ENCODE peak calls at places on chromosomes 11 and 22, in ten cellular contexts. O is pancreas, B is GM20000, S is heart right ventricle, X is left ventricle myocardium inferior, A is tibial nerve, Q is MCF 10A, D is mesothelial cell of epicardium, I is cardiac muscle cell, U is D721Med. M is an unnamed sample.

GRCh38 chr22:42116848-42117424 is 13.7 kb downstream of the CYP2D6 start:
- DNase-seq in O (no peak), B (no peak), S (no peak), X (no peak), A (no peak), Q (peak), D (no peak), I (peak), U (no peak), M (no peak)

GRCh38 chr11:96260067-96260511 is 82.9 kb downstream of the MAML2 start:
- DNase-seq in O (no peak), B (no peak), S (no peak), X (no peak), A (no peak), Q (no peak), D (no peak), I (no peak), U (no peak), M (no peak)

GRCh38 chr11:72812604-72812967 is 1.6 kb upstream of the ATG16L2 start:
- DNase-seq in O (no peak), B (no peak), S (no peak), X (no peak), A (no peak), Q (peak), D (no peak), I (no peak), U (no peak), M (no peak)

GRCh38 chr11:2541321-2541680 is 96.5 kb downstream of the KCNQ1 start:
- DNase-seq in O (peak), B (no peak), S (no peak), X (peak), A (no peak), Q (no peak), D (no peak), I (no peak), U (no peak), M (no peak)

GRCh38 chr22:46381142-46381541 is 45.6 kb downstream of the TRMU start:
- DNase-seq in O (no peak), B (no peak), S (no peak), X (no peak), A (no peak), Q (peak), D (no peak), I (peak), U (no peak), M (no peak)

GRCh38 chr11:25943031-25943430 is 388.9 kb upstream of the ANO3 start:
- DNase-seq in O (no peak), B (no peak), S (no peak), X (no peak), A (no peak), Q (no peak), D (no peak), I (no peak), U (no peak), M (no peak)

GRCh38 chr11:122755941-122756340 is 82.4 kb upstream of the CRTAM start:
- DNase-seq in O (no peak), B (no peak), S (no peak), X (no peak), A (no peak), Q (no peak), D (no peak), I (peak), U (no peak), M (no peak)

GRCh38 chr11:47533690-47534135 is 19.2 kb downstream of the CELF1 start:
- DNase-seq in O (no peak), B (no peak), S (no peak), X (no peak), A (no peak), Q (no peak), D (no peak), I (peak), U (no peak), M (peak)

GRCh38 chr11:117225553-117226170 is 6.2 kb downstream of the PCSK7 start:
- DNase-seq in O (no peak), B (no peak), S (no peak), X (no peak), A (no peak), Q (no peak), D (no peak), I (no peak), U (no peak), M (no peak)

GRCh38 chr11:18676803-18677202 is 21.8 kb upstream of the TMEM86A start:
- DNase-seq in O (no peak), B (no peak), S (no peak), X (no peak), A (no peak), Q (no peak), D (no peak), I (no peak), U (no peak), M (no peak)

GRCh38 chr11:94525933-94526332 is 13.7 kb downstream of the C11orf97 start:
- DNase-seq in O (peak), B (no peak), S (peak), X (peak), A (peak), Q (peak), D (peak), I (peak), U (no peak), M (peak)

GRCh38 chr22:47623056-47623739 is 860.7 kb downstream of the TBC1D22A start:
- DNase-seq in O (no peak), B (no peak), S (no peak), X (no peak), A (no peak), Q (no peak), D (no peak), I (no peak), U (no peak), M (no peak)

GRCh38 chr11:490930-491260 is 16.1 kb downstream of the RNH1 start:
- DNase-seq in O (no peak), B (peak), S (no peak), X (no peak), A (no peak), Q (no peak), D (no peak), I (no peak), U (no peak), M (no peak)

GRCh38 chr11:1076061-1076665 is 1.5 kb downstream of the MUC2 start:
- DNase-seq in O (no peak), B (no peak), S (no peak), X (no peak), A (peak), Q (no peak), D (no peak), I (no peak), U (no peak), M (no peak)

GRCh38 chr11:97567801-97568200 is 1178.0 kb downstream of the JRKL start:
- DNase-seq in O (no peak), B (no peak), S (no peak), X (no peak), A (no peak), Q (no peak), D (no peak), I (peak), U (no peak), M (no peak)

GRCh38 chr11:10457901-10458300 is 2.8 kb downstream of the AMPD3 start:
- DNase-seq in O (no peak), B (no peak), S (no peak), X (no peak), A (no peak), Q (no peak), D (no peak), I (no peak), U (no peak), M (no peak)

GRCh38 chr22:44882226-44882905 is 127.4 kb downstream of the PHF21B start:
- DNase-seq in O (no peak), B (no peak), S (no peak), X (no peak), A (no peak), Q (no peak), D (no peak), I (no peak), U (no peak), M (no peak)

GRCh38 chr22:35043932-35044319 is 22.0 kb upstream of the ISX start:
- DNase-seq in O (no peak), B (no peak), S (no peak), X (no peak), A (no peak), Q (no peak), D (no peak), I (no peak), U (no peak), M (no peak)

GRCh38 chr11:10502065-10502680 is 38.8 kb downstream of the RNF141 start:
- DNase-seq in O (no peak), B (no peak), S (no peak), X (no peak), A (no peak), Q (no peak), D (no peak), I (no peak), U (no peak), M (no peak)

GRCh38 chr11:36195496-36196346 is 93.5 kb downstream of the COMMD9 start:
- DNase-seq in O (no peak), B (no peak), S (no peak), X (no peak), A (no peak), Q (no peak), D (no peak), I (peak), U (no peak), M (no peak)

GRCh38 chr11:110435780-110436717 is 6.3 kb downstream of the FDX1 start:
- DNase-seq in O (no peak), B (no peak), S (no peak), X (no peak), A (no peak), Q (peak), D (no peak), I (peak), U (no peak), M (no peak)

GRCh38 chr22:45242778-45243191 is 2.1 kb upstream of the KIAA0930 start:
- DNase-seq in O (peak), B (no peak), S (no peak), X (no peak), A (no peak), Q (peak), D (no peak), I (peak), U (no peak), M (no peak)

GRCh38 chr22:38843201-38843715 is 570 bp downstream of the NPTXR start:
- DNase-seq in O (no peak), B (peak), S (peak), X (peak), A (no peak), Q (no peak), D (peak), I (peak), U (peak), M (peak)

GRCh38 chr11:114008331-114008730 is 33.4 kb downstream of the HTR3A start:
- DNase-seq in O (no peak), B (no peak), S (no peak), X (no peak), A (no peak), Q (no peak), D (no peak), I (no peak), U (no peak), M (no peak)
- TF ChIP-seq CTCF in O (no peak), B (no peak), S (no peak), X (no peak), A (no peak), Q (no peak), D (no peak), I (no peak), U (no peak), M (no peak)

DNA sequence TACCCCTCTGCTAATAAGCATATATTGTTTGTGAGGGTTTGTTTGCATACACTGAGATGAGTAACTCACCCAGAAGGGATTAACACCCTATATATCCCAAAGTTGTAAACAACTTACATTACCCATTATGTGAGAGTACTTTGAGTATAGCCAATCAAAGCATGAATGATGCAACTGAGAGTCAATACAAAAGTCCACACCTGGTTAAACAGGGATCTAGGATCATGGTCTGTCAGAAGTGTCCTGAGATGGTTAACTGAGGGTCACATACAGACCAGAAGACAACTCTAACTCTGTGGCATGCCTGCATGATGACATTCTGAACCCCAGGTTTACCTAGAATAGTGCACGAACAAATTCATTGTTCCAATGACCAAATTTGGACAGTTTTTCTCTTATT is 17.4 kb upstream of the OR10A5 start:
- DNase-seq in O (no peak), B (no peak), S (no peak), X (no peak), A (no peak), Q (no peak), D (no peak), I (no peak), U (no peak), M (no peak)
- TF ChIP-seq CTCF in O (no peak), B (no peak), S (no peak), X (no peak), A (no peak), Q (no peak), D (no peak), I (no peak), U (no peak), M (no peak)

GRCh38 chr11:11620966-11621880 is 582 bp downstream of the GALNT18 start:
- DNase-seq in O (peak), B (peak), S (peak), X (peak), A (no peak), Q (no peak), D (no peak), I (no peak), U (no peak), M (no peak)
- TF ChIP-seq CTCF in O (no peak), B (no peak), S (no peak), X (peak), A (no peak), Q (no peak), D (no peak), I (no peak), U (peak), M (peak)

DNA sequence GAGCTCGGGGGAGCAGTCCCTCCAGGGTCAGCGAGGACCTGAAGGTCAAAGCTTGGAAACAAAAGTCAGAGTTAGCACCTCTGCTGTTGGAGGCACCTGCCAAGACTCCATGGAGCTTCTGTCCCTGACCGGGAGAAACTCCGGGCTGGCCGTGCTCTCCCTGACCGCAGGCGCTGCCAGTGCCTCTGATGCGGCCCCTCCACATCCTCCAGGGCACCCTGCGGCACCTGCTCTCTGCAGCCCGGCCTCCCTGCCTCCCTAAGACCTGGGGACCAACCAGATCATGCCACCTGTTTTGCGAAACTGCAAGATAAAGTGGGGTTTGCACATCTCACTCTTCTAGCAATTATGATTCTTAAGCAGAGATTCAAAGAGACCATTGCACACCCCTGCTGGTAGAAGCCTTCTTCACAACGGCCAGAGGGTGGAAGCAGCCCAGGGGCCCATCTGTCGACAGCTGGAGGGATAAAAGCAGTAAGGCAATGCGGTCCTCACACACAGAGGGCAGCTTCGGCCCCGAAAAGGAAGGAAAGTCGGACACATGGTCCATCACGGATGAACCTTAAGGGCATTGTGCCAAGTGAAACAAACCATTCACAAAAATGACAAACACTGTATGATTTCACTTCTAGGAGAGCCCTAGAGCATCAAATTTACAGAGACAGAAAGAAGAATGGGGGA is 477.1 kb downstream of the BRD1 start:
- DNase-seq in O (no peak), B (no peak), S (no peak), X (no peak), A (no peak), Q (no peak), D (no peak), I (no peak), U (no peak), M (no peak)
- TF ChIP-seq CTCF in O (no peak), B (no peak), S (no peak), X (no peak), A (no peak), Q (no peak), D (no peak), I (no peak), U (no peak), M (no peak)

GRCh38 chr11:34790620-34791019 is 125.6 kb downstream of the APIP start:
- DNase-seq in O (no peak), B (no peak), S (no peak), X (no peak), A (no peak), Q (peak), D (no peak), I (no peak), U (no peak), M (no peak)
- TF ChIP-seq CTCF in O (no peak), B (no peak), S (no peak), X (no peak), A (no peak), Q (no peak), D (no peak), I (peak), U (peak), M (peak)

GRCh38 chr22:19207902-19208283 is 29.4 kb upstream of the SLC25A1 start:
- DNase-seq in O (no peak), B (no peak), S (no peak), X (no peak), A (no peak), Q (no peak), D (no peak), I (no peak), U (no peak), M (no peak)
- TF ChIP-seq CTCF in O (no peak), B (no peak), S (no peak), X (no peak), A (no peak), Q (no peak), D (no peak), I (no peak), U (no peak), M (no peak)

DNA sequence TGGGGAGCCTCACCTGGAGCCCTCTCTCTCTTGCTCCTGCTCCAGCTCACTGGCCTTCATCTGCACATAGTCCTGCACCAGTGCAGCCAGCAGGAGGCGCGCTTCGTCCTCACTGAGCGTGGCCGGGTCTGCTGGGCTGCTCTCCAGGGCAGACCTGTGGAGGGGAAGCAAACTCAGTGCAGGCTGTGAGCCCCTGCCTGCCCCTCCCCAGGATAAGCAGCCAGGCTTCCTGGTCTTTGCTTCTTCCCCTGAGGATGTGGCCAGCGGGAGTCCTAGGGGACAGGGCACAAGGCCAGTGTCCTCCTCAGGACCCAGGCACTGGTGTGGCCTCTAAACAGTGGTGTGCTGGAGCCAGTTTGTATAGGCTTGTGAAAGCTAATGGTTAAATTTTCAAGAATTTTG is 2.2 kb downstream of the CALCA start:
- DNase-seq in O (no peak), B (no peak), S (peak), X (peak), A (no peak), Q (peak), D (peak), I (peak), U (no peak), M (peak)
- TF ChIP-seq CTCF in O (no peak), B (peak), S (peak), X (peak), A (no peak), Q (peak), D (peak), I (peak), U (peak), M (peak)